ENCODE peak calls at places on chromosomes 16 and 17, in four cellular contexts. B is SK-N-SH, R is K562, I is HepG2. A is an unnamed sample.
A peak's percentile ranks its signal among the peaks of the same experiment; 100 is the strongest.

GRCh38 chr16:391885-392335 is 5.1 kb upstream of the NME4 start:
- DNase-seq in B (peak; percentile 82), I (peak; percentile 60), R (peak; percentile 62), A (peak; percentile 97)

GRCh38 chr16:31141489-31142108 is 6.1 kb upstream of the PRSS8 start:
- DNase-seq in I (no peak), B (peak; percentile 47), R (peak; percentile 20), A (no peak)

GRCh38 chr17:79892457-79893236 is 53.4 kb upstream of the CBX4 start:
- DNase-seq in I (no peak), B (no peak), R (no peak), A (no peak)

GRCh38 chr17:49687878-49688491 is 10.1 kb upstream of the SPOP start:
- DNase-seq in I (peak; percentile 58), B (no peak), R (no peak), A (no peak)

GRCh38 chr17:17347234-17347955 is 44.2 kb downstream of the NT5M start:
- DNase-seq in R (no peak), B (peak; percentile 9), I (no peak), A (no peak)

GRCh38 chr17:2177235-2177811 is 122.4 kb downstream of the HIC1 start:
- DNase-seq in R (no peak), I (peak; percentile 80), B (no peak), A (no peak)

GRCh38 chr17:40530531-40530987 is 29.1 kb upstream of the TNS4 start:
- DNase-seq in I (no peak), R (no peak), B (no peak), A (no peak)

GRCh38 chr16:87320510-87321227 is 3.5 kb upstream of the C16orf95 start:
- DNase-seq in R (no peak), I (no peak), B (no peak), A (no peak)

GRCh38 chr17:76265624-76266243 is 586 bp downstream of the UBALD2 start:
- DNase-seq in B (peak; percentile 84), I (no peak), R (peak; percentile 64), A (peak; percentile 79)

GRCh38 chr17:74770498-74771318 is 5.4 kb downstream of the NAT9 start:
- DNase-seq in B (peak; percentile 91), R (peak; percentile 54), I (peak; percentile 81), A (no peak)

GRCh38 chr17:14398766-14399165 is 97.9 kb downstream of the HS3ST3B1 start:
- DNase-seq in R (no peak), I (no peak), B (no peak), A (no peak)

GRCh38 chr17:29364691-29365090 is 25.5 kb upstream of the TAOK1 start:
- DNase-seq in R (no peak), I (no peak), B (no peak), A (no peak)

GRCh38 chr16:21224800-21225199 is 8.7 kb upstream of the ANKS4B start:
- DNase-seq in I (no peak), B (no peak), R (no peak), A (no peak)

GRCh38 chr17:76515291-76515949 is 14.2 kb upstream of the RHBDF2 start:
- DNase-seq in R (no peak), I (no peak), B (no peak), A (no peak)

GRCh38 chr16:61968242-61968978 is 67.8 kb downstream of the CDH8 start:
- DNase-seq in I (no peak), R (no peak), B (no peak), A (no peak)

GRCh38 chr16:65002265-65002664 is 119.6 kb downstream of the CDH11 start:
- DNase-seq in R (no peak), B (peak; percentile 8), I (no peak), A (no peak)

GRCh38 chr17:17354560-17355357 is 51.6 kb downstream of the NT5M start:
- DNase-seq in B (peak; percentile 88), R (peak; percentile 71), I (peak; percentile 47), A (peak; percentile 67)

GRCh38 chr17:75338335-75338734 is 49.1 kb upstream of the SLC25A19 start:
- DNase-seq in I (no peak), R (no peak), B (no peak), A (no peak)

GRCh38 chr17:57880086-57880456 is 30.2 kb upstream of the MRPS23 start:
- DNase-seq in B (no peak), R (no peak), I (no peak), A (no peak)

GRCh38 chr17:66495035-66495434 is 192.6 kb downstream of the PRKCA start:
- DNase-seq in I (no peak), B (no peak), R (no peak), A (no peak)

GRCh38 chr16:24409045-24409444 is 130.3 kb upstream of the RBBP6 start:
- DNase-seq in I (no peak), B (peak; percentile 19), R (no peak), A (no peak)

GRCh38 chr16:84725481-84726078 is 25.8 kb downstream of the USP10 start:
- DNase-seq in R (no peak), I (no peak), B (no peak), A (no peak)

GRCh38 chr17:32174889-32175288 is 32.6 kb downstream of the RHOT1 start:
- DNase-seq in B (no peak), R (no peak), I (no peak), A (no peak)

GRCh38 chr17:78450696-78451344 is 72.4 kb downstream of the PGS1 start:
- DNase-seq in I (no peak), B (no peak), R (no peak), A (no peak)

GRCh38 chr17:78448356-78448993 is 70.0 kb downstream of the PGS1 start:
- DNase-seq in I (peak; percentile 71), B (no peak), R (no peak), A (no peak)

GRCh38 chr17:78454346-78454745 is 75.9 kb downstream of the PGS1 start:
- DNase-seq in I (no peak), B (no peak), R (no peak), A (no peak)

GRCh38 chr17:78446833-78447232 is 68.4 kb downstream of the PGS1 start:
- DNase-seq in R (no peak), B (no peak), I (no peak), A (no peak)

DNA sequence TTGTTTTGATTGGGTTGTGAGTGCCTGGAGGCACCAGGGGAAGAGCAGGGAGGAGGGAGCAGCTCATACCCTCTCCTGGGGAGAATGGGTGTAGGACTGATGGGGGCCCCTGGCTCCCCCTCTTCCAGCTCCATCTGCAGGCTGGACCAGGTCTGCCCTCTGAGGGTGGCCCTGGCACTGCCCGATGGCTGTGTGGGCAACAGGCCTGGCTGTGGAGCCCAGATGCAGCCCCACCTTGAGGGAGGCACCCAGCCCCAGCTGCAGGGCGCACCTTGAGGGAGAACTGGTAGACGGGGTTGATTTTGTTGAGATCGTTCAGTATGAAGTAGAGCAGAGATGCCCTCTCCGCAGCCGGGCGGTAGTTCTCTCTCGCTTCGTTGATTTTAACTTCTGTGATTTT is 71.5 kb downstream of the PGS1 start:
- DNase-seq in I (no peak), B (no peak), R (no peak), A (no peak)
- TF ChIP-seq SIN3A in I (no peak), B (no peak), R (no peak), A (no peak)

DNA sequence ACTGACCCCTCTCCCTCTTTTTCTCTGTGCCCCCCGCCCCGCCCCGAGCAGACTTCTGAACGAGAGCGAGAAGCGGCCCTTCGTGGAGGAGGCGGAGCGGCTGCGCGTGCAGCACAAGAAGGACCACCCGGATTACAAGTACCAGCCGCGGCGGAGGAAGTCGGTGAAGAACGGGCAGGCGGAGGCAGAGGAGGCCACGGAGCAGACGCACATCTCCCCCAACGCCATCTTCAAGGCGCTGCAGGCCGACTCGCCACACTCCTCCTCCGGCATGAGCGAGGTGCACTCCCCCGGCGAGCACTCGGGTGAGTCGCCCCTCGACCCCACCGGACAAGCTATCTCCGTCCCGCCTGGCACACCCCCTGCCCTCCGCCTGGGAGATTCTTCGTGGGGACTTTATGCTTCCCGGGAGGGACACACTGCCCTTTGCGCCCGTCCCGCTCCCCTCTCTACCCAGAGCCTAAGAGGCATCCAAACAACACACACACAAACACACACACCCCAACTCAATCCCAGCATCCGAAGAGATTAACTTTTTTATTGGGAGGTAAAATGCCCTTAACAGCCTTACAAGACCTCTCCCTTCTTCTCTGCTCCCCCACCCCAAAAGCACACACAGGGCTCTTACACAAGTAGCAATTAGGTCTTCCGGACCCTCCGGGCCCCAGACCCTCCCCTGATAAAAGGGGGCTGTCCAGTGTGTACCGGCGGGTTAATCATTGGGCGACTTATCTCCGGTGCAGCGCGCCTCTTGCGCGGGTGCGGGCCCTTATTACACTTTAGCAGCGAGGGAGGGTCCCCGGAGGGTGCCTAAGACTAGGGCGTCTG is 2.1 kb downstream of the SOX9 start:
- DNase-seq in R (no peak), I (peak; percentile 86), B (peak; percentile 72), A (peak; percentile 64)
- TF ChIP-seq RFX5 in R (no peak), I (no peak), B (no peak), A (no peak)

GRCh38 chr17:35094902-35095301 is 24.8 kb downstream of the RAD51D start:
- DNase-seq in B (no peak), R (no peak), I (peak; percentile 14), A (no peak)
- TF ChIP-seq SIN3A in B (no peak), R (no peak), I (no peak), A (no peak)

GRCh38 chr16:4387769-4388168 is 16.1 kb downstream of the VASN start:
- DNase-seq in B (no peak), R (no peak), I (no peak), A (no peak)

GRCh38 chr16:4385066-4385788 is 13.6 kb downstream of the VASN start:
- DNase-seq in I (no peak), R (peak; percentile 20), B (peak; percentile 64), A (no peak)

GRCh38 chr16:4386951-4387565 is 15.4 kb downstream of the VASN start:
- DNase-seq in I (no peak), B (no peak), R (no peak), A (no peak)

GRCh38 chr16:4385789-4386451 is 14.3 kb downstream of the VASN start:
- DNase-seq in I (no peak), B (peak; percentile 68), R (no peak), A (no peak)

GRCh38 chr16:4386452-4386813 is 14.8 kb downstream of the VASN start:
- DNase-seq in R (no peak), B (no peak), I (no peak), A (no peak)
- TF ChIP-seq RFX5 in R (no peak), B (no peak), I (no peak), A (no peak)

GRCh38 chr17:499836-500543 is 147.4 kb upstream of the RPH3AL start:
- DNase-seq in I (no peak), R (no peak), B (no peak), A (no peak)
- TF ChIP-seq SIN3A in I (no peak), R (no peak), B (no peak), A (no peak)

GRCh38 chr16:66746682-66747081 is 4.7 kb downstream of the DYNC1LI2 start:
- DNase-seq in I (no peak), B (no peak), R (no peak), A (no peak)
- TF ChIP-seq RFX5 in I (no peak), B (no peak), R (no peak), A (no peak)